ENCODE peak calls at places on chromosomes 11 and 22, in eight cellular contexts. I is neural progenitor cell, V is ovary, R is H9, M is sigmoid colon, Y is GM20000, F is HCT116, U is endodermal cell. W is an unnamed sample.

GRCh38 chr11:70381872-70382842 is 16.2 kb upstream of the CTTN start:
- DNase-seq in I (no peak), V (no peak), R (no peak), M (peak; percentile 56), Y (no peak), F (no peak), U (peak; percentile 74), W (no peak)

GRCh38 chr11:74620537-74620936 is 28.2 kb downstream of the POLD3 start:
- DNase-seq in I (no peak), V (no peak), R (no peak), M (no peak), Y (no peak), F (no peak), U (no peak), W (no peak)

GRCh38 chr11:92324890-92325289 is 100.3 kb downstream of the FAT3 start:
- DNase-seq in I (no peak), V (no peak), R (no peak), M (no peak), Y (no peak), F (no peak), U (no peak), W (no peak)

GRCh38 chr11:46916669-46917108 is 1.7 kb downstream of the LRP4 start:
- DNase-seq in I (peak; percentile 85), V (peak; percentile 60), R (peak; percentile 70), M (peak; percentile 88), Y (peak; percentile 70), F (no peak), U (peak; percentile 88), W (no peak)

GRCh38 chr11:110711776-110712642 is at the start of gene ARHGAP20:
- DNase-seq in I (peak; percentile 89), V (peak; percentile 72), R (peak; percentile 81), M (peak; percentile 85), Y (peak; percentile 86), F (no peak), U (peak; percentile 91), W (peak; percentile 68)

GRCh38 chr11:65382804-65383368 is 440 bp upstream of the SLC25A45 start:
- DNase-seq in I (no peak), V (no peak), R (peak; percentile 26), M (peak; percentile 83), Y (no peak), F (no peak), U (no peak), W (peak; percentile 87)

GRCh38 chr11:8068605-8069221 is 12.3 kb upstream of the TUB start:
- DNase-seq in I (no peak), V (no peak), R (peak; percentile 23), M (peak; percentile 85), Y (no peak), F (no peak), U (peak; percentile 45), W (no peak)

GRCh38 chr11:78414321-78415051 is 3.1 kb downstream of the GAB2 start:
- DNase-seq in I (no peak), V (no peak), R (no peak), M (no peak), Y (peak; percentile 37), F (no peak), U (no peak), W (no peak)

GRCh38 chr11:117222991-117223740 is 8.7 kb downstream of the PCSK7 start:
- DNase-seq in I (no peak), V (peak; percentile 34), R (no peak), M (peak; percentile 66), Y (no peak), F (no peak), U (peak; percentile 29), W (no peak)

GRCh38 chr11:57885298-57886035 is 123.9 kb downstream of the CTNND1 start:
- DNase-seq in I (peak; percentile 52), V (no peak), R (no peak), M (no peak), Y (no peak), F (no peak), U (peak; percentile 78), W (no peak)

GRCh38 chr22:48511211-48511610 is 1316.5 kb downstream of the BRD1 start:
- DNase-seq in I (no peak), V (no peak), R (no peak), M (no peak), Y (no peak), F (no peak), U (no peak), W (no peak)

GRCh38 chr11:33065445-33066178 is 26.2 kb downstream of the TCP11L1 start:
- DNase-seq in I (peak; percentile 86), V (peak; percentile 69), R (peak; percentile 92), M (peak; percentile 82), Y (peak; percentile 68), F (peak; percentile 28), U (peak; percentile 92), W (peak; percentile 67)

GRCh38 chr11:8829556-8829955 is 81.4 kb upstream of the AKIP1 start:
- DNase-seq in I (no peak), V (no peak), R (no peak), M (peak; percentile 21), Y (no peak), F (no peak), U (no peak), W (no peak)

GRCh38 chr22:50320671-50321325 is 6.0 kb downstream of the DENND6B start:
- DNase-seq in I (no peak), V (no peak), R (no peak), M (no peak), Y (peak; percentile 8), F (no peak), U (no peak), W (no peak)

GRCh38 chr11:112525270-112525669 is 264.6 kb upstream of the PLET1 start:
- DNase-seq in I (no peak), V (no peak), R (no peak), M (peak; percentile 69), Y (no peak), F (no peak), U (peak; percentile 38), W (no peak)

GRCh38 chr11:118928870-118929495 is 3.3 kb upstream of the BCL9L start:
- DNase-seq in I (no peak), V (no peak), R (no peak), M (peak; percentile 88), Y (no peak), F (no peak), U (no peak), W (no peak)

GRCh38 chr11:66975403-66976047 is 421 bp downstream of the C11orf86 start:
- DNase-seq in I (no peak), V (no peak), R (peak; percentile 39), M (no peak), Y (no peak), F (no peak), U (no peak), W (no peak)
- TF ChIP-seq CTCF in I (no peak), V (no peak), R (no peak), M (no peak), Y (no peak), F (no peak), U (no peak), W (no peak)

GRCh38 chr11:133681901-133682300 is 149.6 kb upstream of the OPCML start:
- DNase-seq in I (peak; percentile 28), V (no peak), R (peak; percentile 49), M (no peak), Y (no peak), F (no peak), U (peak; percentile 82), W (no peak)
- TF ChIP-seq CTCF in I (peak; percentile 46), V (no peak), R (peak; percentile 66), M (no peak), Y (no peak), F (no peak), U (peak; percentile 77), W (no peak)

GRCh38 chr11:103487113-103487512 is 377.9 kb downstream of the DYNC2H1 start:
- DNase-seq in I (no peak), V (no peak), R (no peak), M (no peak), Y (no peak), F (no peak), U (no peak), W (no peak)
- TF ChIP-seq CTCF in I (no peak), V (no peak), R (no peak), M (no peak), Y (no peak), F (no peak), U (no peak), W (no peak)

DNA sequence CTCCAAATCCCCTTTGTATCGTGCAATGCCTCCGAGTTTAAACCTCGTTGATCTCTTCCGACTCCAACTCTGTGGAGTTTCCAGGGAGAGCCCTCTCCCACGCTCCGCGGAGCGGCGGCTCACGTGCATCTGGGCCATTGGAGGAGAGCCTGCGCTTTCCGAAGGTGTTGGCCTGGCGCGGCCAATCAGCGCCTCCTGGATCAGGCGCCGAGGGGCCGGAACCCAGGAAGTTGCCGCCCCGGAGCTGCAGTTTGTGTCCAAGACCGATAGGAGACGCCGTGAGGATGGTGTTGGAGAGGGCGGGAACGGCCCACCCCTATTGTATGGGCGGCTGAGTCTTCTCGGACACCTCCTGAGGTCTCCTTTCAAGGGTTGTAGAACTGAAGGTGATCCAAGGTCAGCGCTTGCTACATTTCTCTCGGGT is 1.6 kb downstream of the ADAMTS15 start:
- DNase-seq in I (peak; percentile 90), V (peak; percentile 72), R (peak; percentile 94), M (peak; percentile 92), Y (no peak), F (no peak), U (peak; percentile 97), W (peak; percentile 77)
- TF ChIP-seq CTCF in I (peak; percentile 66), V (no peak), R (peak; percentile 85), M (no peak), Y (no peak), F (no peak), U (peak; percentile 84), W (no peak)

DNA sequence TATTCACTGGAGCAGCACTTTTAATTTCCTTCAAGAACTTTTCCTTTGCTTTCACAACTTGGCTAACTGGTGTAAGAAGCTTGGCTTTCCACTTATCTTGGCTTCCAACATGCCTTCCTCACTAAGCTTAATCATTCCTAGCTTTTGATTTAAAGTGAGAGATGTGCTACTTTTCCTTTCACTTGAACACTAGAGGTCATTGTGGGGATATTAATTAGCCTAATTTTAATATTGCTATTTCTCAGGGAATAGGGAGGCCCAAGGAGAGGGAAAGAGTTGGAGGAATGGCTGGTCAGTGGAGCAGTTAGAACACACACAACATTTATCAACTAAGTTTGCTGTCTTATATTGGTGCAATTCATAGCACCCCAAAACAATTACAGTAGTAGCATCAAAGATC is 24.6 kb upstream of the CCDC90B start:
- DNase-seq in I (no peak), V (no peak), R (no peak), M (no peak), Y (no peak), F (no peak), U (no peak), W (no peak)
- TF ChIP-seq CTCF in I (no peak), V (no peak), R (no peak), M (no peak), Y (no peak), F (no peak), U (no peak), W (no peak)

W was measured in lung.